ENCODE peak calls at places on chromosome X, in four cellular contexts. G is bronchial epithelial cell, W is cardiac fibroblast, P is right lobe of liver. V is an unnamed sample.

GRCh38 chrX:38437093-38437492 is 84.7 kb downstream of the OTC start:
- DNase-seq in G (peak; percentile 33), W (peak; percentile 9), P (no peak), V (peak; percentile 8)

GRCh38 chrX:53918697-53919096 is 125.6 kb downstream of the PHF8 start:
- DNase-seq in G (no peak), W (no peak), P (no peak), V (no peak)

GRCh38 chrX:120029354-120029753 is 48.1 kb downstream of the RHOXF2B start:
- DNase-seq in G (no peak), W (no peak), P (no peak), V (no peak)

GRCh38 chrX:139969286-139969685 is 4.0 kb upstream of the CXorf66 start:
- DNase-seq in G (no peak), W (no peak), P (no peak), V (no peak)

GRCh38 chrX:17375631-17376380 is 806 bp downstream of the NHS start:
- DNase-seq in G (no peak), W (peak; percentile 35), P (peak; percentile 56), V (peak; percentile 32)

GRCh38 chrX:135981662-135982061 is 3.6 kb upstream of the SLC9A6 start:
- DNase-seq in G (no peak), W (no peak), P (no peak), V (no peak)

GRCh38 chrX:312621-313331 is 5.8 kb downstream of the GTPBP6 start:
- DNase-seq in G (no peak), W (no peak), P (peak; percentile 53), V (no peak)

GRCh38 chrX:46758956-46759644 is at the start of gene SLC9A7:
- DNase-seq in G (peak; percentile 31), W (peak; percentile 70), P (peak; percentile 85), V (peak; percentile 63)

GRCh38 chrX:148037020-148037419 is 55.9 kb downstream of the FMR1NB start:
- DNase-seq in G (peak; percentile 46), W (no peak), P (no peak), V (peak; percentile 59)

GRCh38 chrX:15737188-15737956 is 698 bp upstream of the CA5B start:
- DNase-seq in G (peak; percentile 58), W (peak; percentile 17), P (no peak), V (peak; percentile 35)

GRCh38 chrX:132092439-132093065 is 35.3 kb downstream of the FRMD7 start:
- DNase-seq in G (peak; percentile 58), W (peak; percentile 82), P (no peak), V (peak; percentile 77)

GRCh38 chrX:14420876-14421275 is 108.5 kb upstream of the GLRA2 start:
- DNase-seq in G (no peak), W (no peak), P (no peak), V (no peak)

GRCh38 chrX:54891573-54891972 is 29.1 kb upstream of the TRO start:
- DNase-seq in G (peak; percentile 32), W (peak; percentile 54), P (no peak), V (peak; percentile 51)

GRCh38 chrX:153922932-153923857 is 2.9 kb downstream of the ARHGAP4 start:
- DNase-seq in G (no peak), W (peak; percentile 59), P (peak; percentile 83), V (peak; percentile 37)

GRCh38 chrX:70592091-70592490 is 147.5 kb downstream of the DLG3 start:
- DNase-seq in G (peak; percentile 89), W (peak; percentile 76), P (no peak), V (peak; percentile 90)

GRCh38 chrX:25019707-25020390 is 4.1 kb upstream of the ARX start:
- DNase-seq in G (no peak), W (no peak), P (no peak), V (no peak)

GRCh38 chrX:24148535-24149345 is 789 bp upstream of the ZFX start:
- DNase-seq in G (no peak), W (peak; percentile 63), P (no peak), V (no peak)

GRCh38 chrX:153925739-153926593 is at the start of gene ARHGAP4:
- DNase-seq in G (no peak), W (no peak), P (no peak), V (no peak)

GRCh38 chrX:83916525-83916924 is 55.6 kb downstream of the CYLC1 start:
- DNase-seq in G (peak; percentile 6), W (peak; percentile 8), P (no peak), V (peak; percentile 18)

GRCh38 chrX:9677098-9677739 is 88.4 kb downstream of the GPR143 start:
- DNase-seq in G (peak; percentile 65), W (peak; percentile 39), P (no peak), V (peak; percentile 68)

GRCh38 chrX:16838202-16839066 is 31.7 kb downstream of the RBBP7 start:
- DNase-seq in G (peak; percentile 26), W (peak; percentile 83), P (peak; percentile 83), V (peak; percentile 57)

GRCh38 chrX:67636532-67636931 is 92.7 kb downstream of the AR start:
- DNase-seq in G (no peak), W (peak; percentile 13), P (no peak), V (no peak)

GRCh38 chrX:107135965-107136307 is 17.3 kb upstream of the RBM41 start:
- DNase-seq in G (peak; percentile 4), W (no peak), P (no peak), V (no peak)

GRCh38 chrX:111585337-111585736 is 73.9 kb downstream of the SERTM2 start:
- DNase-seq in G (no peak), W (no peak), P (no peak), V (no peak)

GRCh38 chrX:6890862-6891261 is 256.6 kb upstream of the STS start:
- DNase-seq in G (no peak), W (no peak), P (no peak), V (no peak)

GRCh38 chrX:54294306-54294705 is 63.5 kb downstream of the WNK3 start:
- DNase-seq in G (no peak), W (no peak), P (no peak), V (no peak)

GRCh38 chrX:69067841-69068240 is 97.4 kb downstream of the PJA1 start:
- DNase-seq in G (no peak), W (no peak), P (no peak), V (no peak)

GRCh38 chrX:46279214-46279924 is 265.9 kb downstream of the ZNF674 start:
- DNase-seq in G (peak; percentile 37), W (no peak), P (no peak), V (no peak)

GRCh38 chrX:44162964-44163475 is 180.5 kb downstream of the EFHC2 start:
- DNase-seq in G (no peak), W (no peak), P (no peak), V (no peak)
- TF ChIP-seq CTCF in G (no peak), W (no peak), P (no peak), V (no peak)

GRCh38 chrX:4239650-4240540 is 526.4 kb upstream of the PRKX start:
- DNase-seq in G (no peak), W (no peak), P (no peak), V (no peak)
- H3K4me3 ChIP-seq in G (no peak overlapping the region), W (no peak overlapping the region), P (no peak overlapping the region), V (no peak overlapping the region)

GRCh38 chrX:40543661-40544328 is 37.0 kb upstream of the ATP6AP2 start:
- DNase-seq in G (peak; percentile 57), W (peak; percentile 55), P (no peak), V (peak; percentile 72)
- TF ChIP-seq CTCF in G (peak; percentile 70), W (peak; percentile 64), P (peak; percentile 93), V (peak; percentile 74)

GRCh38 chrX:108443065-108443464 is 3.4 kb downstream of the COL4A5 start:
- DNase-seq in G (no peak), W (no peak), P (no peak), V (no peak)
- H3K4me3 ChIP-seq in G (peak overlapping the region; percentile 64), W (no peak overlapping the region), P (no peak overlapping the region), V (peak overlapping the region; percentile 81)

GRCh38 chrX:129653181-129653984 is 1.4 kb downstream of the APLN start:
- DNase-seq in G (no peak), W (no peak), P (no peak), V (no peak)
- TF ChIP-seq CTCF in G (no peak), W (no peak), P (no peak), V (no peak)

GRCh38 chrX:41490446-41490845 is 43.3 kb downstream of the NYX start:
- DNase-seq in G (no peak), W (no peak), P (no peak), V (no peak)

DNA sequence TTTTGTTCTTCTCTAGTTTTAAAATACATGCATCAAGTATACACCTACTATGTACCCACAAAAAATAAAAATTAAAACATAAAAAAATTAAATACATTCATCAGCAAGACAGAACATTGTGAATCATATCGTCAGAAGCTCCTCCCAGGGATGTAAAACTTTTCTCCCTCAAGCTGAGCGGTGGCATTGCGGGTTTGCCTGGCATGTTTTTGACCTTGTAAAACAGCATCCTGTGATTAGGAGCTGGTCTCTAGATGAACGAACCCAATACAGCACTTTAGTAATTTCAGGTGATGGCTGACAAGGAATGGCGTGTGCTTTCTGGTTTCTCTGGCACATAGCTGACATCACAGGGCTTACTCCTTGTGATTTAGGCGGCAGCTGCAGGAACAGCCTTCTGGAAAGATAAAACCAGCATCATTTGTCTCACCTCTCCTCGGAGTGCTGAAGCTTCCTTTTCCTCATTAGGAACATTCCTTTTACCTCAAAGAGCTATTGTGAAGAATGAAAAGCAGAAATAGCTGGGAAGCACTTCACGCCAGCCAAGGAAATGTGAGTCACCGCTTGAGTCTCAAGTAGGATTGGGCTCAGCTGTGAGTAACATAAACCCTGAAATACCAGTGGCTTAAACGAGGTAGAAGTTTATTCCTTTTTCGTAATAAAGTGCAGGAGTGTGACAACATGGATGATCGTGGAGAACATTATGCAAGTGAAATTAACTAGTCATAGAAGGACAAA is 44.3 kb downstream of the NYX start:
- DNase-seq in G (peak; percentile 92), W (peak; percentile 90), P (no peak), V (peak; percentile 90)
- H3K4me3 ChIP-seq in G (no peak overlapping the region), W (no peak overlapping the region), P (no peak overlapping the region), V (no peak overlapping the region)

DNA sequence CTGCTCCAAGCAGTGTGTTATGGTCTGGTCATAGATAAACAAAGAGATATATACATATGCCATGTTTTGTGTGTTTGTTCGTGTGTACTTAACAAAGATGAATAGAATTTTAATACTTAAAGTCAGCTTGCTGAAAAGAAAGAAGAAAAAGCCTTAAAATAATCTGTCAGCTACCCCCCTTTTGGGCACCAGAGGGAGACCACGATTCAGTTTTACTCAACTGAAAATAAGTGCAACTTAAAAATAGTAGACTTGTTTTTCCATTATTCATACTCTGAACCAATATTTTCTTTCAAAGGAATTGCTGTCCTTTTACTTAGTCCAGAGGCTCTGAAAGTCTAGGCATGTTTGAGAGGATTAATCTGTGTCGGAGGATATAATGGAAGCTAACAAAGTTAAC is 181.7 kb upstream of the AGTR2 start:
- DNase-seq in G (no peak), W (no peak), P (no peak), V (no peak)
- TF ChIP-seq CTCF in G (no peak), W (peak; percentile 7), P (peak; percentile 17), V (no peak)

V was measured in epithelial cell of esophagus.